ENCODE peak calls at places on chromosomes 3 and 15, in four cellular contexts. H, S, N and O are unnamed samples.

GRCh38 chr3:114290911-114291901 is 2.6 kb upstream of the TIGIT start:
- DNase-seq in H (peak; percentile 59), S (peak; percentile 79), N (peak; percentile 42), O (peak; percentile 96)

GRCh38 chr3:141286856-141287255 is 55.2 kb downstream of the PXYLP1 start:
- DNase-seq in H (no peak), S (no peak), N (no peak), O (no peak)

GRCh38 chr3:192515661-192516040 is 211.7 kb downstream of the FGF12 start:
- DNase-seq in H (no peak), S (no peak), N (no peak), O (no peak)

GRCh38 chr15:68991723-68992122 is 22.8 kb upstream of the NOX5 start:
- DNase-seq in H (no peak), S (no peak), N (peak; percentile 10), O (no peak)

GRCh38 chr3:128879991-128880390 is 571 bp downstream of the ACAD9 start:
- DNase-seq in H (no peak), S (no peak), N (no peak), O (no peak)

GRCh38 chr15:70720228-70721016 is 42.9 kb downstream of the UACA start:
- DNase-seq in H (no peak), S (no peak), N (no peak), O (no peak)

GRCh38 chr3:33883538-33884203 is 85.2 kb downstream of the PDCD6IP start:
- DNase-seq in H (peak; percentile 85), S (no peak), N (peak; percentile 64), O (peak; percentile 55)

GRCh38 chr3:55526332-55527030 is 39.4 kb upstream of the WNT5A start:
- DNase-seq in H (peak; percentile 70), S (no peak), N (no peak), O (no peak)

GRCh38 chr3:187822402-187822801 is 77.1 kb upstream of the BCL6 start:
- DNase-seq in H (no peak), S (no peak), N (no peak), O (no peak)

GRCh38 chr15:69828181-69828828 is 269.4 kb downstream of the TLE3 start:
- DNase-seq in H (no peak), S (no peak), N (no peak), O (no peak)

GRCh38 chr3:186571644-186572013 is 1.1 kb downstream of the DNAJB11 start:
- DNase-seq in H (no peak), S (no peak), N (no peak), O (no peak)
- H3K9ac ChIP-seq in H (peak overlapping the region; percentile 91), S (peak overlapping the region; percentile 89), N (peak overlapping the region; percentile 97), O (peak overlapping the region; percentile 92)

DNA sequence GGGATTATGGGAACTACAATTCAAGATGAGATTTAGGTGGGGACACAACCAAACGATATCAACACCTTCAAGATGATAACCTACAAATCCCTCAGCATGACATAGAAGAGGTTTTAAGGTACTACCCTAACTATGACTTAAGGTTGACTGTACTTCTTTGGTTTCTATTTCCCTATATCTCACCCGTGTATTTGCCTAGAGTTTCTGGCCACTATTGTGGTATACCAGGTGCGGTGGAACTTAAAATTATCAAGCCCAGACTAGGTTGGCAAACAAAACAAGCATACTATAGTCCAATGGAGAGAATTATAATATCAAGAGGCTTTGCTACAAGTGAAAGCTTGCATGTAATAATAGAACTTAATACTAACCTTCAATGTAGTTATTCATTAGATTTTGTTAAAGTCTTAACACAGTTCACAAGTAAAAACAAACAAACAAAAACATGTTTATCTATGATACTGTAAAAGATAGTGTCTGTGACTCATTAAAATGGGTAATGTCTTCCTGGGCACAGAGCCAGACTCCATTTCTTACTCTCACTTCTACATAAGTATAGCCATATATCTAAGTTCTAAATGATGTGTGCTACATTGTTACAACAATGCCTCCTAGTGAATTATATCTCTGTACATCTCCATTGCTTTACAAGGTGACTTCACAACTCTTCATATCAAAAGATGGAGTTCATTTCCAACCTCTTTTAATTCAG is 479.1 kb downstream of the ZBBX start:
- DNase-seq in H (peak; percentile 40), S (no peak), N (no peak), O (no peak)
- TF ChIP-seq CTCF in H (no peak), S (no peak), N (no peak), O (no peak)

DNA sequence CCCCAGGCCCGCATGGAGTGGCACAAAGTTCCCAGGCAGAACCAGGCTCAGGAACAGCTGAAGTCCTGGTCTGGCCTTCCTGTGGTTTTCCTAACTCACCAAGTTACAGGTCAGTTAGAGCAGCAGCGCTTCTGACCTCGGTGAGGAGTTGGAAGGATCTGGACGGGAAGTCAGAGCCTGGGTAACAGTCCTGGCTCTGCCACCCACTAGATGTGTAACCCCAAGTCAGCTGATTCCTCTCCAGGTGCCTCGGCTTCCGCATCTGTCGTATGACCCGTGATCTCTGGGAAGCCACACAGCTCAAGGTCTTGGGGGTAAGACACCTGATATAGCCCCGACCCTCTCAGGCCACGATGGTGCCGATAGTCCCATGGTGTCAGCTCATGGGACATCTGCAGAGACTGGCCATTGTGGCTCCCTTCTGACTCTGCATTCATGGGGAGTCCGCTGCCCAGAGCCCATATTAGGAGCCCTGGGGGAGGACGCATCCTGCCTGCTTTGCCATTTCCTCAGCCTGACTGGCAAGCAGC is 8.3 kb upstream of the PIGZ start:
- DNase-seq in H (no peak), S (no peak), N (no peak), O (no peak)
- H2AFZ ChIP-seq in H (no peak overlapping the region), S (no peak overlapping the region), N (no peak overlapping the region), O (no peak overlapping the region)

DNA sequence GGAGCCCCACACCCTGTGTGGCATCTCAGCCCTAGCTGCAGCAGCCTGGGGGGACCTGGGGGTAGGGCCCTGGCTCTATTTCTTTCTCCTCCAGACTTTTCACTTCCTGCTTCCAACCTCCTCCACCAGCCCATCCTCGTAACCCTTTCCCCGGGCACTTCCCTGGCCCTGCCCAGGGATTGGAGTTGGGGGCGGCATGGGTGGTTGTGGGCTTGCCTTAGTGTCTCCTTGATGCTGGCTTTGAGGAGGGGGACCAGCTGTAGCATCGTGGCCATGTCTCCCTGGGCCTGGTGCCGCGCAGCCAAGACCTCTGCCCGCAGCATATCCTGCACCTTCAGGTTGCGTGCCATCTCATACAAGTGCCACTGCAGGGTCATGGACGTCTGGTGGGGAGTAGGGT is 28.1 kb downstream of the CYP11A1 start:
- DNase-seq in H (no peak), S (no peak), N (no peak), O (no peak)
- H3K9ac ChIP-seq in H (no peak overlapping the region), S (no peak overlapping the region), N (no peak overlapping the region), O (no peak overlapping the region)

DNA sequence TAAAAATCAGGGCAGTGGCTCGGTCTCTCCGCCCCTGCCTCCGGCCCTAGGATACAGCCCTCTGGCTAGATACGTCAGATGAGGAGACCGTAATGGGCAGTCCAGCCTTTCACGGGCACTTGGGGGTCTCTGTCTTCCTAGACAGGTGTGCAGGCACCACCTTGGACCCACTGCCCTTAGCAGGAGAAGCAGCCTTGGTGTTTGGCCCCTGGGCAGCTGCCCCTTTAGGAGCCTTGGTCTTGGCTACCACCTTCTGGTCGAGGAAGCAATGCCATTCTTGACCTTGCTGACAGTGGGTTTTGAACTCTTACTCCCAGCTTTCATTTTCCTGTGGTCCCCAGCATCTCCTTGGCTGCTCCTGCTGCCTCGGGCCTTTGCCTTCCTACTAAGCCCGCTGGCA is 149.7 kb upstream of the FRMD4B start:
- DNase-seq in H (no peak), S (no peak), N (no peak), O (no peak)
- TF ChIP-seq CTCF in H (no peak), S (no peak), N (no peak), O (no peak)

DNA sequence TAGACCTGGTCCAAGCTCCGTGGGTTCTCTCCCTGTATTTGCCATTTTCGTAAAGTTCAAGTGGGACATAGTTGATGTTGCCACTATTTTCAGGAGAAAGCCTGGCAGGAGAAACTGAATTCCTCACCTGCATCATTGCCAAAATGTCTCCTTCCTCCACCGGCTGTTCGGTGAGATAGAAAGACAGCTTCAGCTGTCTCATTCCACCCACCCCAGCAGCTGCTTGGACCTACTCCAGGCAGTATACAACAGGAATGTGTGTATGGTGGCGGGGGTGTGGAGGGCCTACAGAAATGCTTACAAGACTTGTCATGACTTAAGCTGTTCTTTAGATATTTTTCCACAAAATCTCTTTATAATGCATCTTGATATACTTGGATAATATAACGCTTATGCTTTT is 132.7 kb upstream of the RAP2B start:
- DNase-seq in H (no peak), S (no peak), N (peak; percentile 62), O (no peak)
- H2AFZ ChIP-seq in H (no peak overlapping the region), S (no peak overlapping the region), N (no peak overlapping the region), O (no peak overlapping the region)